ENCODE peak calls at places on chromosomes 2 and 18, in four cellular contexts. N is GM12878, M is A549, Z is ovary. A is an unnamed sample.

GRCh38 chr2:140085674-140086073 is 1305.5 kb upstream of the NXPH2 start:
- DNase-seq in N (no peak), M (no peak), Z (no peak), A (no peak)

GRCh38 chr2:221774136-221774535 is 202.0 kb upstream of the EPHA4 start:
- DNase-seq in N (no peak), M (no peak), Z (no peak), A (no peak)

GRCh38 chr2:38438536-38439225 is 61.6 kb upstream of the ATL2 start:
- DNase-seq in N (peak), M (no peak), Z (no peak), A (no peak)

GRCh38 chr18:35711227-35711626 is 129.7 kb downstream of the GALNT1 start:
- DNase-seq in N (no peak), M (no peak), Z (no peak), A (no peak)

GRCh38 chr2:24076849-24077534 is 866 bp upstream of the SF3B6 start:
- DNase-seq in N (no peak), M (no peak), Z (no peak), A (no peak)

GRCh38 chr2:191626497-191627151 is 51.3 kb upstream of the NABP1 start:
- DNase-seq in N (no peak), M (peak), Z (no peak), A (no peak)

GRCh38 chr2:10721344-10722251 is at the start of gene ATP6V1C2:
- DNase-seq in N (no peak), M (no peak), Z (no peak), A (peak)

GRCh38 chr2:29462293-29462692 is 347.1 kb downstream of the CLIP4 start:
- DNase-seq in N (no peak), M (no peak), Z (no peak), A (no peak)

GRCh38 chr18:8298186-8298585 is 311.1 kb upstream of the RAB12 start:
- DNase-seq in N (no peak), M (no peak), Z (no peak), A (no peak)

GRCh38 chr18:42446195-42446594 is 491.2 kb downstream of the PIK3C3 start:
- DNase-seq in N (no peak), M (no peak), Z (no peak), A (no peak)

GRCh38 chr18:23037646-23038045 is 97.6 kb upstream of the CABLES1 start:
- DNase-seq in N (no peak), M (no peak), Z (no peak), A (no peak)

GRCh38 chr2:32947484-32948143 is 861 bp downstream of the LTBP1 start:
- DNase-seq in N (no peak), M (peak), Z (peak), A (peak)

GRCh38 chr2:28525481-28525880 is 29.6 kb downstream of the PLB1 start:
- DNase-seq in N (no peak), M (no peak), Z (no peak), A (no peak)

DNA sequence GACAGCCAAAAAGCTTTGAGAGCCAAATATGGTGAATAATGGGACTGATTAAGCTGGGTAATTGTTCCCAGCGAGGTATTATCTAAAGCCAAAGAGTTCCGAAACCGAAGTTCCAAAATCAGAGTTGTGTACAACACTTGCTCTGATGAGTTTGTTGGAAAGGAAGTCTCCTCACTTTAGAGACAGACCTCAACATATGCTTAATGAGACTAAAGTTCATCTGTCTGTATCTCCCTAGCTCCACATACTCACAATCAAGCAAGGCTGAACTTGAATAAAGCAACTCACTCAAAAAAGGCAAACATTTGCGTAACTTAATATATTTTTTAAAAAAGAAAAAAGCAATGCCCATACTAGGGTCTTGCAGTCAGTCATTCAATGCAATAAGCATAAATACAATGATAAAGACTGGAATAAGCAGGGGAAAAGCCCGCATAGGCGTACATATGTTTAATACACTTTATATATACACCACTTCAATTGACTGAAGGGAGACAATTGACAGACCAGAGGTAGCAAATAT is 60.1 kb downstream of the IRS1 start:
- DNase-seq in N (no peak), M (no peak), Z (no peak), A (no peak)
- H3K27ac ChIP-seq in N (no peak), M (peak), Z (peak), A (no peak)

DNA sequence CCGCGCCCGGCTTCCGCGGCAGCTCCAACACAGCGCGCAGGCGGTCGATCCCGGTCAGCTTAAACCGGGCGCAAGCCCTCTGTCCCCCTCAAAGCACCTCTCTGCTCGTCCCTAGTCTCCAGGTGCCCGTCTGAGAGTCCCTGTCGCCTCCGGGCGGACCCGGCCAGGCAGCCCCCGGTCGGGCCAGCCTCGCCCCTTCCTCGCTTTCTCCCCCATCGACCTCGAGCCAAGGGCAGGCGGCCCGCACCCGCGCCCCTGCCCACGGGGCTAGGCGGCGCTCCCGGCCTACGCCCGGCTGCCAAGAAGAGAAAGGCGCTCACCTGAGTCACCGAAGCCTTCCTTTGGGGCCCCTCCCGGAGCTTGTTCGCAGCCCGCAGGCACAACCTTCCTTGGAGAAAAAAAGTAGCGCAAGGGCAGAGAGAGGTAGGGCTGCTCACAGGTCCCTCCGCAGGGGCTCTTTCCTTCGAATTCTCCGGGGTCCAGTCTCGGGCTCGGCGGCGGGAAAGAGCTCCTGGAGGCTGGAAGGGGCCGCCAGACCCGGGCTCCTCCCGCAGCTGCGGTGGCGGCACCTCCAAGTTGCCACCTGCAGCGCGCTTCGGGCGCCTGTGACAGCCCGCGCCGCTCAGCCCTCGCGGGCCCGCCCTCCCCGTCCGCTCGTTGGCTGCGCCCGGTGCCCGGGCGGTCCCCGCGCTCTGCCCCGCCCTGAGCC is 86.4 kb upstream of the EPB41L3 start:
- DNase-seq in N (no peak), M (peak), Z (peak), A (peak)
- TF ChIP-seq POLR2A in N (no peak), M (no peak), Z (peak), A (peak)

GRCh38 chr2:128516938-128517337 is 198.3 kb upstream of the HS6ST1 start:
- DNase-seq in N (no peak), M (no peak), Z (no peak), A (no peak)

GRCh38 chr2:128512664-128513415 is 194.2 kb upstream of the HS6ST1 start:
- DNase-seq in N (no peak), M (no peak), Z (no peak), A (no peak)

GRCh38 chr2:128513416-128514283 is 195.0 kb upstream of the HS6ST1 start:
- DNase-seq in N (peak), M (no peak), Z (no peak), A (no peak)

GRCh38 chr2:128511731-128512663 is 193.3 kb upstream of the HS6ST1 start:
- DNase-seq in N (no peak), M (no peak), Z (no peak), A (no peak)

DNA sequence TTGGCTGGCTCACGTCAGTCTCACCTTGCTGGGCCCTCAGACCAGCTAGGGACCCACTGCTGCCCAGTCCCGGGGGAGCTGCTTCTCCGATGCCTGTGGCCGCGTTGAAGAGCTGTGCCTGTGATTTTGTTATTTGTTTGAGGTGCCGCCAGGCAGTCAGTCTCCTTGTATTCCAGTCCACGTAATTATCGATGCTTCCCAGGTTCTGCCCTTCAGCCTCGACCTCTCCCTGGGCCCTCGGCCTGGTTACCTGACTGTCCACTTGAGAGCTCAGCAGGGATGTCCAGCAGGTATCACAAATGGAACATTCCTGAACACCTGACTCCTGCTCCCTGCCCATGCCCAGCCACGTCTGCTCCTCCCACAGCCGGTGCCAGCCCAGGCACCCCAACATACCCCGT is 195.9 kb upstream of the HS6ST1 start:
- DNase-seq in N (no peak), M (no peak), Z (no peak), A (no peak)
- H3K27ac ChIP-seq in N (no peak), M (no peak), Z (no peak), A (no peak)

GRCh38 chr18:48942554-48943261 is 8.1 kb downstream of the SMAD7 start:
- DNase-seq in N (no peak), M (peak), Z (no peak), A (peak)
- TF ChIP-seq POLR2A in N (no peak), M (no peak), Z (no peak), A (no peak)

GRCh38 chr18:50656396-50656795 is 96.5 kb downstream of the MAPK4 start:
- DNase-seq in N (no peak), M (no peak), Z (no peak), A (no peak)

GRCh38 chr18:50653402-50654093 is 93.7 kb downstream of the MAPK4 start:
- DNase-seq in N (no peak), M (no peak), Z (peak), A (peak)

GRCh38 chr18:50654211-50654610 is 94.3 kb downstream of the MAPK4 start:
- DNase-seq in N (no peak), M (no peak), Z (no peak), A (no peak)

GRCh38 chr18:50656841-50657470 is 97.1 kb downstream of the MAPK4 start:
- DNase-seq in N (no peak), M (no peak), Z (no peak), A (no peak)

DNA sequence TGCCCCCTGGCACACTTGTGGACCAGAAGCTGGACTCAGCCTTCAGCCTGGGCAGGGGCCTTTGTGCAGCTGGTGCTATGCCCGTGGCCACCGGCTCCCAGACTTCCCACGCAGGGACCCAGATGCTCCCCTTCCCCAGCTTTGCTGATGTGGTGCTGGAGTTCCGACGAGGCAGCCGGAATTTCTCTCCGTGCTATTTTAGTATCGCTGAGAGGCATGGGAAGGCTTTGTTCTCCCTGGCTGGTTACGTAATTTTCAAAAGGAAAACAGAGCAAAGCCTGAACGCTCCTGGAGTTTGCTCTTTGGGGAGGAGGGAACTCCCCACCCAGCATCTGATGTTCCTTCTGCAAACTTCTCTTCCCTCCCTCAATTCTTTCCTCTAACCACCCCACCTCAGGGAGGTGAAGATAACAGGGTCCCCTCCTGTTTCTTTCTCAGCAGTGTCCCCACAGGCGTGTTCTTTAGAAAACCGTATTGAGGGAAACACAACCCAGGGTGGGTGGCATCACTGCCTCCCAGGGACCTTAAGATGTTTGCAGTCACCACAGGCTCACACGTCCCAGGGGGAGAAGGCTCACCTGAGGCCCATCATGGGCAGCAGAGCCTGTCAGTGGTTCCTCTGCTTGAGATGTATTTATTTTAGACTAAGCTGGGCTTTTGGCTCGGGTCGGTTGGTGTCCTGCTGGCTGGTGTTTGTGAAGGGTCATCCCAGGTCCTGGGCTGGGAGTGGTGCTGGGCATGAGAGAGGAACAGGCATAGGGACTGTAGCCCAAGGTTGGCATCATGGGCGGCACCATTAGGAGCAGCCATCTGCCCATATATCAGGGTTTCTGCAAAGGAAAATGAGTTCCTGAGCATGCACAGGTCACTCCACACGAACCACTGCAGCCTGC is 95.0 kb downstream of the MAPK4 start:
- DNase-seq in N (no peak), M (no peak), Z (peak), A (no peak)
- H3K27ac ChIP-seq in N (no peak), M (no peak), Z (peak), A (peak)

GRCh38 chr18:2656237-2657042 is 914 bp downstream of the SMCHD1 start:
- DNase-seq in N (no peak), M (peak), Z (peak), A (peak)

GRCh38 chr18:2654105-2654827 is 1.3 kb upstream of the SMCHD1 start:
- DNase-seq in N (no peak), M (no peak), Z (no peak), A (no peak)

GRCh38 chr18:2654828-2655152 is 736 bp upstream of the SMCHD1 start:
- DNase-seq in N (no peak), M (peak), Z (no peak), A (no peak)

GRCh38 chr18:2655954-2656236 is 369 bp downstream of the SMCHD1 start:
- DNase-seq in N (no peak), M (peak), Z (no peak), A (no peak)

DNA sequence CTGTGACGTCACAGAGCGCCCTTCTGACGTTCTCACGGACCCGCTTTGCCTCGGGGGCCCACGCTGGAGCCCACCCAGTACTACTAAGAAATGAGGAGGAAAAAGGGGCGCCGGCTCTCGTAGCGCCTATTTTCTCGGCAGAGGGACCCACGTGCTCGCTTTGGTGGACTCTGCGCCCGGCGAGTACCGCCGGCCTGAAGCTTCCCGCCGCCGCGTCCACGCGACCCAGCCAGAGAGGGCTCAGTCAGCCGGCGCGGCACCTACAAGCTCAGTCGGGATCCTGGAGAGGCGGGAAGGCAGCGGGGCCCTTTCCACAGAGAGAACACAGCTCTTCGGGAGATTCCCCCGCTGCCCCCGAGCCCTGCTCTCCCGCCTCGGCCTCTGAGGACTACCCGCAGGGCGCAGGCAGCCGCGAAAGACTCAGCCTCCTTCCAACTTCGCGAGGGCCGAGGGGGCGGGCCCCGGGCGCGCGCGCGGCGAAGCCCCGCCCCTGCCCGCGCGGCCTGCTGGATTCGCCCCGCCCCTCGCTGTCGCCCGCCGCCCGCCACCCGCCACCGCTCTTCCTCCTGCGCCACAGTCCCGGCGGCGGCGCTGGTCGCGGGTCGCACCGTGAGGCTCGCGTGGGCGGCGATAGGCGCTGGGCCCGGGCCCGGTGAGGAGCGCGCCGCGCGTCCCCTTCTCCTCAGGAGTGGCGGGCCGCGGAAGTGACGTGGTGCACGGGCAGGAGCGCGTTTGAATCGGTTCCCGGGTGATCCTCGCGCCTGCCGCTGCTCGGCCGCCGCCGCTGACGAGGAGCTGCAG is at the start of gene SMCHD1:
- DNase-seq in N (no peak), M (peak), Z (peak), A (peak)
- TF ChIP-seq POLR2A in N (peak), M (peak), Z (peak), A (peak)

A was measured in adrenal gland.